ENCODE peak calls at places on chromosomes 5 and 9, in ten cellular contexts. M, F, L, Y, Q, V, J, B, Z and U are unnamed samples. For H3K27me3, the result is how much of the 10 kb centered on the place peaks cover.

GRCh38 chr9:127767909-127768331 is 10.5 kb downstream of the SH2D3C start:
- DNase-seq in M (no peak), F (no peak), L (no peak), Y (peak), Q (no peak), V (no peak), J (no peak), B (no peak), Z (no peak), U (no peak)

GRCh38 chr9:133334161-133334560 is 1.8 kb downstream of the SURF6 start:
- DNase-seq in M (peak), F (no peak), L (peak), Y (no peak), Q (no peak), V (peak), J (no peak), B (no peak), Z (no peak), U (no peak)

GRCh38 chr5:83255268-83255667 is 177.9 kb downstream of the XRCC4 start:
- DNase-seq in M (no peak), F (no peak), L (no peak), Y (no peak), Q (no peak), V (no peak), J (no peak), B (no peak), Z (no peak), U (no peak)

GRCh38 chr5:19531374-19531952 is 456.5 kb downstream of the CDH18 start:
- DNase-seq in M (no peak), F (no peak), L (no peak), Y (no peak), Q (no peak), V (no peak), J (no peak), B (no peak), Z (no peak), U (no peak)

GRCh38 chr5:154857091-154857533 is 1.3 kb upstream of the CNOT8 start:
- DNase-seq in M (peak), F (no peak), L (peak), Y (no peak), Q (peak), V (no peak), J (no peak), B (no peak), Z (peak), U (no peak)

GRCh38 chr5:141521244-141521781 is 32.4 kb downstream of the PCDHGC5 start:
- DNase-seq in M (peak), F (no peak), L (no peak), Y (peak), Q (peak), V (no peak), J (peak), B (peak), Z (peak), U (peak)

GRCh38 chr5:139186752-139187326 is 11.3 kb downstream of the SIL1 start:
- DNase-seq in M (peak), F (no peak), L (no peak), Y (no peak), Q (no peak), V (no peak), J (no peak), B (no peak), Z (no peak), U (no peak)

GRCh38 chr9:13053504-13053903 is 226.0 kb downstream of the MPDZ start:
- DNase-seq in M (no peak), F (no peak), L (no peak), Y (no peak), Q (no peak), V (no peak), J (no peak), B (no peak), Z (no peak), U (no peak)

GRCh38 chr5:95817430-95817829 is 5.1 kb downstream of the GLRX start:
- DNase-seq in M (peak), F (no peak), L (no peak), Y (no peak), Q (peak), V (no peak), J (no peak), B (no peak), Z (no peak), U (no peak)

GRCh38 chr5:58357121-58357520 is 102.8 kb downstream of the PLK2 start:
- DNase-seq in M (no peak), F (no peak), L (no peak), Y (no peak), Q (no peak), V (no peak), J (no peak), B (no peak), Z (no peak), U (no peak)

GRCh38 chr5:180047667-180048066 is 23.9 kb downstream of the RNF130 start:
- DNase-seq in M (peak), F (no peak), L (peak), Y (peak), Q (peak), V (peak), J (no peak), B (no peak), Z (no peak), U (no peak)

GRCh38 chr5:86175224-86175623 is 442.5 kb upstream of the COX7C start:
- DNase-seq in M (no peak), F (no peak), L (no peak), Y (no peak), Q (no peak), V (no peak), J (no peak), B (no peak), Z (no peak), U (no peak)

GRCh38 chr9:87683751-87684626 is 41.9 kb upstream of the CTSL start:
- DNase-seq in M (no peak), F (no peak), L (no peak), Y (no peak), Q (no peak), V (no peak), J (no peak), B (no peak), Z (no peak), U (no peak)

GRCh38 chr9:95074632-95075269 is 242.8 kb downstream of the FANCC start:
- DNase-seq in M (no peak), F (peak), L (peak), Y (no peak), Q (peak), V (peak), J (no peak), B (no peak), Z (no peak), U (no peak)

GRCh38 chr5:23994581-23995370 is 487.4 kb downstream of the PRDM9 start:
- DNase-seq in M (no peak), F (no peak), L (no peak), Y (no peak), Q (no peak), V (no peak), J (peak), B (no peak), Z (no peak), U (no peak)

GRCh38 chr9:38339496-38339895 is 53.0 kb upstream of the ALDH1B1 start:
- DNase-seq in M (no peak), F (no peak), L (no peak), Y (no peak), Q (no peak), V (no peak), J (no peak), B (no peak), Z (no peak), U (peak)

GRCh38 chr5:143707797-143708196 is 104.2 kb upstream of the HMHB1 start:
- DNase-seq in M (no peak), F (no peak), L (no peak), Y (no peak), Q (no peak), V (no peak), J (no peak), B (no peak), Z (no peak), U (no peak)

GRCh38 chr9:98913044-98913443 is 30.7 kb upstream of the COL15A1 start:
- DNase-seq in M (no peak), F (no peak), L (no peak), Y (no peak), Q (no peak), V (no peak), J (no peak), B (no peak), Z (no peak), U (no peak)

GRCh38 chr9:28970241-28970654 is 1397.0 kb upstream of the C9orf72 start:
- DNase-seq in M (no peak), F (peak), L (no peak), Y (no peak), Q (no peak), V (no peak), J (no peak), B (no peak), Z (no peak), U (no peak)

GRCh38 chr9:97364769-97365490 is 47.0 kb upstream of the TDRD7 start:
- DNase-seq in M (no peak), F (no peak), L (no peak), Y (no peak), Q (no peak), V (no peak), J (no peak), B (no peak), Z (no peak), U (no peak)

GRCh38 chr5:449151-449550 is 6.2 kb downstream of the EXOC3 start:
- DNase-seq in M (no peak), F (no peak), L (no peak), Y (no peak), Q (no peak), V (no peak), J (no peak), B (no peak), Z (no peak), U (no peak)

GRCh38 chr9:33287087-33287490 is 3.2 kb upstream of the NFX1 start:
- DNase-seq in M (peak), F (peak), L (peak), Y (peak), Q (peak), V (no peak), J (peak), B (peak), Z (peak), U (no peak)

GRCh38 chr5:99061299-99061698 is 132.5 kb upstream of the CHD1 start:
- DNase-seq in M (no peak), F (no peak), L (no peak), Y (no peak), Q (no peak), V (no peak), J (no peak), B (no peak), Z (no peak), U (no peak)

GRCh38 chr5:33205727-33206410 is 234.9 kb upstream of the TARS1 start:
- DNase-seq in M (no peak), F (no peak), L (no peak), Y (no peak), Q (no peak), V (no peak), J (peak), B (no peak), Z (no peak), U (no peak)

GRCh38 chr5:76526950-76527349 is 96.3 kb downstream of the F2RL2 start:
- DNase-seq in M (no peak), F (no peak), L (no peak), Y (no peak), Q (no peak), V (no peak), J (no peak), B (no peak), Z (no peak), U (no peak)

GRCh38 chr5:34031117-34031516 is 11.9 kb downstream of the C1QTNF3 start:
- DNase-seq in M (no peak), F (no peak), L (no peak), Y (no peak), Q (no peak), V (no peak), J (no peak), B (no peak), Z (no peak), U (no peak)

GRCh38 chr9:101399641-101399965 is 952 bp downstream of the ZNF189 start:
- DNase-seq in M (no peak), F (no peak), L (no peak), Y (no peak), Q (no peak), V (no peak), J (no peak), B (no peak), Z (no peak), U (no peak)

GRCh38 chr5:141003026-141003425 is 36.8 kb downstream of the PCDHAC2 start:
- DNase-seq in M (no peak), F (no peak), L (no peak), Y (no peak), Q (no peak), V (no peak), J (no peak), B (no peak), Z (no peak), U (no peak)

GRCh38 chr9:71716138-71716909 is 52.0 kb downstream of the CEMIP2 start:
- DNase-seq in M (no peak), F (no peak), L (no peak), Y (peak), Q (no peak), V (no peak), J (no peak), B (no peak), Z (no peak), U (no peak)

GRCh38 chr5:132046915-132047314 is 13.5 kb upstream of the IL3 start:
- DNase-seq in M (no peak), F (peak), L (no peak), Y (no peak), Q (no peak), V (no peak), J (no peak), B (no peak), Z (no peak), U (no peak)

GRCh38 chr9:113957778-113958430 is 81.8 kb downstream of the ZNF618 start:
- DNase-seq in M (peak), F (no peak), L (no peak), Y (peak), Q (no peak), V (no peak), J (no peak), B (no peak), Z (no peak), U (no peak)

GRCh38 chr5:59020611-59021285 is 437.9 kb downstream of the RAB3C start:
- DNase-seq in M (peak), F (no peak), L (no peak), Y (no peak), Q (no peak), V (no peak), J (no peak), B (no peak), Z (no peak), U (no peak)

GRCh38 chr9:33921967-33922895 is 105.3 kb downstream of the UBE2R2 start:
- DNase-seq in M (no peak), F (peak), L (no peak), Y (peak), Q (no peak), V (no peak), J (peak), B (peak), Z (peak), U (no peak)

GRCh38 chr5:180101451-180102105 is 30.0 kb upstream of the RNF130 start:
- DNase-seq in M (no peak), F (no peak), L (no peak), Y (no peak), Q (no peak), V (no peak), J (no peak), B (no peak), Z (no peak), U (no peak)

GRCh38 chr5:159257629-159258283 is 5.3 kb upstream of the UBLCP1 start:
- DNase-seq in M (no peak), F (no peak), L (no peak), Y (no peak), Q (no peak), V (no peak), J (peak), B (no peak), Z (no peak), U (no peak)

GRCh38 chr5:159263569-159263905 is 447 bp downstream of the UBLCP1 start:
- DNase-seq in M (no peak), F (no peak), L (no peak), Y (no peak), Q (no peak), V (no peak), J (no peak), B (no peak), Z (no peak), U (no peak)

GRCh38 chr5:159262472-159262858 is 625 bp upstream of the UBLCP1 start:
- DNase-seq in M (no peak), F (no peak), L (no peak), Y (no peak), Q (no peak), V (no peak), J (no peak), B (peak), Z (no peak), U (no peak)

GRCh38 chr5:159258361-159258760 is 4.7 kb upstream of the UBLCP1 start:
- DNase-seq in M (no peak), F (no peak), L (no peak), Y (no peak), Q (no peak), V (no peak), J (no peak), B (no peak), Z (no peak), U (no peak)

GRCh38 chr5:159262859-159263568 is at the start of gene UBLCP1:
- DNase-seq in M (peak), F (peak), L (peak), Y (peak), Q (peak), V (peak), J (peak), B (peak), Z (peak), U (no peak)
- TF ChIP-seq POLR2A in M (peak), F (no peak), L (no peak), Y (peak), Q (peak), V (no peak), J (peak), B (peak), Z (peak), U (no peak)

GRCh38 chr9:35684921-35685320 is 4.8 kb downstream of the TPM2 start:
- DNase-seq in M (no peak), F (no peak), L (no peak), Y (no peak), Q (no peak), V (no peak), J (no peak), B (no peak), Z (no peak), U (no peak)

GRCh38 chr9:35687306-35687705 is 2.4 kb downstream of the TPM2 start:
- DNase-seq in M (no peak), F (no peak), L (no peak), Y (no peak), Q (no peak), V (no peak), J (peak), B (no peak), Z (no peak), U (no peak)

GRCh38 chr9:35685506-35685905 is 4.2 kb downstream of the TPM2 start:
- DNase-seq in M (no peak), F (no peak), L (no peak), Y (no peak), Q (no peak), V (no peak), J (no peak), B (no peak), Z (no peak), U (no peak)

GRCh38 chr9:35687972-35688557 is 1.7 kb downstream of the TPM2 start:
- DNase-seq in M (no peak), F (no peak), L (no peak), Y (no peak), Q (no peak), V (no peak), J (no peak), B (no peak), Z (no peak), U (no peak)

DNA sequence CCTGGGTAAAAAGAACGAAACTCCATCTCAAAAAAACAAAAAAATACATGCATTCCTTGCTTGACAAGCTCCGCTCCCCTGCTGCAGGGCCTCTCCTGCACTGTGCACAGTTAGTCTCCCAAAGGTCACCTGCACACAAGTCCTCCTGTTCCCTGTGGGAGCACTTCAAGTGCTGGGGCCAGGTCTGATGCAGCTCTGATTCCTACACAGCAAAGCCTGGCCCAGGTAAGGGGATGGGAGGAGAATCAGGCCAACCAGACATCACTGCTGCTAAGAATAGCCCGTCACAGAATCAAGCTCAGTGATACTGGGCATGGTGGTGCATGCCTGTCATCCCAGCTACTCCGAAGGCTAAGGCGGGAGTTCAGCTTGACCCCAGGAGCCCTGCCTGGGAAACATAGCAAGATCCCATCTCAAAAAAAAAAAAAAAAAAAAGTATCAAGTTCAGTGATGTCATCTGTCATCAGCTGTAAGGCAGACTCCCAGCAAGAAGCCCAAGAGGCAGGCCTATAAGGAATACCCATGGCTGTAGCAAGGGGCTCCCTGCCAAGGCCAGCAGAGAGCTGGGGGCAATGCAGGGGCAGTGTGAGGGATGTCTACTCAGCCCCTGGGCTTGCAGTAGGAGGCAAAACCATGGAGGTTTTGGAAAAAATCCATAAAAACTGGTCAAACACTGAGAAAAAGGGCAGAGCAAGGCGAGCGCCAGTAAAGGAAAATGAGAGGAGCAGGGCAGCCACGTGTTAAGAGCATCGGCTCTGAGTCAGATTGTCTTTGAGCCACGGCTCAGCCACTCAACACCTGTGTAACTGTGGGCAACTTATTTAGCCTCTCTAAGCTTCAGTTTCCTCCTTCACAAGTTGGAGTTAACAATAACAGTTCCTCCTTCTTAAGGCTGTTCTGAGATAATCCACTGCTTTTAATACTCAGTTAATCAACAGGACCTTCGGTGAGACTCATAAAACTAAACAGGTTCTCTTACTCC is 3.2 kb downstream of the TPM2 start:
- DNase-seq in M (no peak), F (no peak), L (no peak), Y (no peak), Q (peak), V (no peak), J (no peak), B (no peak), Z (no peak), U (no peak)
- TF ChIP-seq POLR2AphosphoS5 in M (no peak), F (no peak), L (no peak), Y (no peak), Q (no peak), V (peak), J (no peak), B (no peak), Z (no peak), U (no peak)

GRCh38 chr5:174692381-174692780 is 32.0 kb upstream of the MSX2 start:
- DNase-seq in M (no peak), F (no peak), L (no peak), Y (no peak), Q (no peak), V (no peak), J (no peak), B (no peak), Z (no peak), U (no peak)

GRCh38 chr5:174692982-174693422 is 31.4 kb upstream of the MSX2 start:
- DNase-seq in M (peak), F (peak), L (no peak), Y (no peak), Q (no peak), V (no peak), J (no peak), B (no peak), Z (no peak), U (no peak)

GRCh38 chr5:174698156-174698555 is 26.2 kb upstream of the MSX2 start:
- DNase-seq in M (no peak), F (no peak), L (no peak), Y (no peak), Q (no peak), V (no peak), J (no peak), B (no peak), Z (peak), U (no peak)

GRCh38 chr5:174690256-174690655 is 34.1 kb upstream of the MSX2 start:
- DNase-seq in M (no peak), F (no peak), L (no peak), Y (no peak), Q (no peak), V (no peak), J (no peak), B (no peak), Z (no peak), U (no peak)

GRCh38 chr5:174693697-174694400 is 30.5 kb upstream of the MSX2 start:
- DNase-seq in M (peak), F (peak), L (peak), Y (no peak), Q (peak), V (peak), J (peak), B (no peak), Z (no peak), U (no peak)
- H3K27me3 ChIP-seq in M (half or more), F (under half), L (under half), Y (under half), Q (under half), V (half or more), J (under half), B (under half), Z (half or more), U (under half)

DNA sequence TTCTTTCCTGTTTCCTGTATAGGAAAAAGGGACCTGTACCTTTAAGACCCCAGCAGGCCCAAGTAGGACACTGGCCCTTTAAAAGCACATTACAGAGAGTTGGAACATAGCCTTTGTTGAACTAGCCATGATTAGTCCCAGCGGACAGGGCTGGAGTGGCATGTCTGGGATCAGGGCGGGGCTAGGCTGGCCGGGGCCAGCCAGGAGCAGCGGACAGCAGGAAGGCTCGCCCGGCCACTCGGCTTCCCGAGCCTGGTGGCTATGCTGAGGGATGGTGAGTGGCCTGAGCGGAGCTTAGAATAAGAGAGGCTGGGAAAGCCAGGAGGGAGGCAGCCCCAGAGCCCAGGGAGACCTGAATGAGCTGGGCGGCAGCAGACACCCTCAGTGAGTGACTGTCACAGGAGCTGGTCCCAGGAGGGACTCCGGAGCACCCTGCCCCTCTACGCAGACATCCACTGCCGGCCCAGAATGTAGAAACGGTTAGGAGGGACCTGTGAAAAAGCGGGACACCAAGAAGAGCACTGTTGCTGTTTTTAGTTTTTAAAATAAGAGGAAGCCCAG is 92.1 kb downstream of the DAB2IP start:
- DNase-seq in M (peak), F (peak), L (peak), Y (peak), Q (peak), V (peak), J (peak), B (peak), Z (peak), U (no peak)
- TF ChIP-seq POLR2A in M (peak), F (no peak), L (no peak), Y (peak), Q (no peak), V (no peak), J (no peak), B (no peak), Z (no peak), U (no peak)